ENCODE peak calls at places on chromosome 15, in five cellular contexts. X, P, W, U and R are unnamed samples.
A peak's percentile ranks its signal among the peaks of the same experiment; 100 is the strongest.

GRCh38 chr15:98842973-98843285 is 164.7 kb downstream of the PGPEP1L start:
- DNase-seq in X (no peak), P (no peak), W (no peak), U (peak; percentile 63), R (no peak)

GRCh38 chr15:67048281-67049279 is 16.8 kb upstream of the SMAD3 start:
- DNase-seq in X (no peak), P (no peak), W (peak; percentile 96), U (peak; percentile 98), R (no peak)

GRCh38 chr15:101534376-101534970 is 45.0 kb upstream of the PCSK6 start:
- DNase-seq in X (no peak), P (peak; percentile 12), W (no peak), U (no peak), R (no peak)

GRCh38 chr15:83912343-83912742 is 258.4 kb downstream of the ADAMTSL3 start:
- DNase-seq in X (no peak), P (no peak), W (no peak), U (no peak), R (no peak)

GRCh38 chr15:42145546-42146455 is 10.6 kb downstream of the PLA2G4F start:
- DNase-seq in X (no peak), P (no peak), W (no peak), U (no peak), R (no peak)

GRCh38 chr15:73781038-73781925 is 28.1 kb upstream of the INSYN1 start:
- DNase-seq in X (peak; percentile 27), P (no peak), W (peak; percentile 21), U (peak; percentile 36), R (no peak)

GRCh38 chr15:36940207-36940606 is 160.1 kb downstream of the MEIS2 start:
- DNase-seq in X (no peak), P (no peak), W (no peak), U (no peak), R (no peak)

GRCh38 chr15:46442196-46442595 is 807.4 kb downstream of the SQOR start:
- DNase-seq in X (no peak), P (peak; percentile 1), W (no peak), U (no peak), R (no peak)

GRCh38 chr15:68075764-68076385 is 21.8 kb downstream of the PIAS1 start:
- DNase-seq in X (no peak), P (no peak), W (no peak), U (no peak), R (no peak)

GRCh38 chr15:101187820-101188516 is 63.9 kb downstream of the CHSY1 start:
- DNase-seq in X (no peak), P (no peak), W (peak; percentile 99), U (no peak), R (peak; percentile 47)

GRCh38 chr15:57897870-57898269 is 167.6 kb downstream of the ALDH1A2 start:
- DNase-seq in X (no peak), P (no peak), W (no peak), U (no peak), R (no peak)

DNA sequence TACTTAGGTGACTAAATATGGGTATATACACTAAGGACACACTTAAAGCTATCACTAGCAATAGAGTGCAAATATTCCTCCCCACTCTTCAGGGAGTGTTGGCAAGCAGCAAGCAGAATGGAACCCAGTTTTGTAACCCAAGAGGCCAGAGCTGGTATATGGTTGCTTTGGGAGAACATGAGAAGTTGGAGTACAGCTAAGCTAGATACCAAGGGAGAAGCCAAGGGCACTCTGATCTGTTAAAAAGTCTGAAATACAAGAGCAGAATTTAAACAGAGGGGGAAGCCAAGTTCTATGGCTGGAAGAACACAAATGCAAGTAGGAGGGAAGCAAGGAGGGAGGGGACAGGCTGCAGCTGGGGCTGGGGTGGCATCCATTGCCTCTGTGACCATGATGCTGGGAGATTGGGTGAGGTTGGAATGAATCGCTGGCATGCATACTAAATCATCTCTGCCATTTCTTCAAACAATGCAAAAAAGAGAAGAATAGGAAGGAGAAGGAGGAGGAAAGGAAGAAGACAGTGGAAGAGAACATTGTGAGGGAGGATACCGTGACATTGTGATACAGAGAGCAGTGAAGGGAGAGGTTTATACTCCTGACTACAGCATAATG is 8.8 kb upstream of the ANXA2 start:
- DNase-seq in X (no peak), P (no peak), W (no peak), U (no peak), R (no peak)
- TF ChIP-seq CTCF in X (no peak), P (no peak), W (no peak), U (no peak), R (no peak)

GRCh38 chr15:89353991-89354390 is 19.4 kb upstream of the POLG start:
- DNase-seq in X (no peak), P (no peak), W (no peak), U (no peak), R (no peak)

GRCh38 chr15:89358755-89359439 is 24.3 kb upstream of the POLG start:
- DNase-seq in X (peak; percentile 85), P (peak; percentile 94), W (peak; percentile 56), U (peak; percentile 86), R (peak; percentile 94)

GRCh38 chr15:89358435-89358754 is 23.8 kb upstream of the POLG start:
- DNase-seq in X (no peak), P (no peak), W (no peak), U (no peak), R (peak; percentile 50)

GRCh38 chr15:89359471-89360293 is 25.1 kb upstream of the POLG start:
- DNase-seq in X (no peak), P (no peak), W (no peak), U (no peak), R (peak; percentile 45)

GRCh38 chr15:89356634-89357298 is 22.1 kb upstream of the POLG start:
- DNase-seq in X (peak; percentile 42), P (peak; percentile 79), W (no peak), U (peak; percentile 60), R (no peak)
- TF ChIP-seq CTCF in X (peak; percentile 60), P (peak; percentile 67), W (peak; percentile 39), U (peak; percentile 76), R (peak; percentile 68)

DNA sequence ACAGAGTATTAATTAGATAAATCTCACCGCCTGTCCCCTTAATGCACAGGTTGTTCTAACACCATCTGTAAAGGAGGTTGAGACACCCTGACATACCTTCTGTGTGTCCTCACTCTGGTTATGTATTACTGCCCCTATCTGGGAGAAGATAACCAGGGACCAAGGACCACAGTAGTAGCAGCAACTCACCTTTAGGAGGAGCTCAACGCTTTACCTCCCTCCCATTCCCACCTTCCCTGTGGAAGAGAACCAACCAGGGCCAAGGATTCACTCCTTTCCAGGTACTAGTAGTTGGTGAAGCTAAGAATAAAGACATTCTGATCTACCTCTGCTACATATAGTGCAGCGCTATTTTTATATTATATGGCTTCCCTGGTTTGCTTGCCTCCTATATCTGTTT is 232.6 kb downstream of the MEX3B start:
- DNase-seq in X (no peak), P (peak; percentile 24), W (no peak), U (peak; percentile 9), R (no peak)
- TF ChIP-seq CTCF in X (no peak), P (peak; percentile 52), W (peak; percentile 25), U (no peak), R (peak; percentile 15)

DNA sequence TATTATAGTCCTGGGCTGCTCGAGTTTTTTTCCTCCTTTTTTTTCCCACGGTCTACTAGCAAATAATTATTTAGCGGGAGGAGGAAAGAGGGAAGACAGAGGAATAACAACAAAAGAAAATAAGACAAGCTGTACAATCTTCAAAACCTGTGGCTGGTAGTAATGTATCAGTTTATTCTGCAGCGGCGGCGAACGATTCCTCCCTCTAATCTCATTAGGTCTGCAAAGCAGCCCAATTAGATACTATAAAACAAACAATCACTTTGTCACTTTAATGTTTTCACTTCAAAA is 398 bp upstream of the TLE3 start:
- DNase-seq in X (peak; percentile 43), P (no peak), W (no peak), U (no peak), R (no peak)
- TF ChIP-seq CTCF in X (peak; percentile 10), P (peak; percentile 9), W (no peak), U (no peak), R (no peak)

DNA sequence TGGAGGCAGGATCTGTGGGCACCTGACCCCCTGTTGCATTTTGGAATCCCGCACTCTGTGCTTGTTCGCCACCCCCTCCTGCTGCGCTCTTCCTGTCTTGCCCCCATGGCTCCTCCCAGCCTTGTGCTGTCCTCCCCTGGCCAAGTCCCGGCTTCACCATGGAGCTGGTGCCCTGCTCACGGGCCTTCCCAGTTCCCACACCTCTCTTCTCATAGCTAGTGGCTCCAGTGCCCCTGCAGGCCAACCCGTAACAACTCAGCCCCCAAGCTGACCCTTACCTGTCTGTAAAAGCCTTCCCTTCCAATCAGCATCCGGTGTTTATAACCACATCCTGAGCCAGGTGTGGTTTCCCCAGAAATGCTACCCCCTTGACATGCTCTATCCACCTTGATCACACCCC is 407.7 kb upstream of the C2CD4B start:
- DNase-seq in X (no peak), P (no peak), W (no peak), U (no peak), R (no peak)
- TF ChIP-seq CTCF in X (no peak), P (no peak), W (no peak), U (no peak), R (no peak)

DNA sequence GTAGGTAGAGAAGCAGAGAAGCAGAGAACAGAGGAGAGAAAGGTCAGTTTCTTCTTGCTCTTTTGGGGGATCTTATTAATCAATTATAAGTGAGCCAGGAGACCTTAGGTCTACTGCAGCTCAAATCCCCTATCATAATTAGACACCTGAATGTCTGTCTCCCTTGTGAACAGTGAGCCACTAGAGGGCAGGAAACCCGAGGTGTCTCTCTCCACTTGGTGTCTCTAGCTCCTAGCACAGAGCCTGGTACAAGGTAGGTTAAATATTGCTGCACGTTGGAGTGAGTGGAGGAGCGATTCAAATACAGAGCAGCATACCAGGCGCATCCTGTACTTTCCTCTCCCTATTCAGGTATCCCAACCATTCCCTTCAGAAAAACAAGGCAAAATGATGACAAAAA is 2.0 kb upstream of the ST8SIA2 start:
- DNase-seq in X (peak; percentile 49), P (no peak), W (peak; percentile 1), U (peak; percentile 76), R (peak; percentile 60)
- TF ChIP-seq CTCF in X (peak; percentile 43), P (no peak), W (peak; percentile 14), U (peak; percentile 79), R (peak; percentile 45)

GRCh38 chr15:74873036-74873755 is at the start of gene SCAMP2:
- DNase-seq in X (peak; percentile 96), P (peak; percentile 98), W (peak; percentile 94), U (peak; percentile 97), R (peak; percentile 96)
- TF ChIP-seq CTCF in X (no peak), P (no peak), W (no peak), U (no peak), R (no peak)

GRCh38 chr15:69141286-69141701 is 19.1 kb upstream of the GLCE start:
- DNase-seq in X (no peak), P (peak; percentile 57), W (peak; percentile 38), U (peak; percentile 63), R (no peak)
- TF ChIP-seq CTCF in X (no peak), P (peak; percentile 17), W (peak; percentile 12), U (no peak), R (no peak)